ENCODE peak calls at places on chromosomes 12 and 14, in nine cellular contexts. One of them, this sample, is unnamed.

GRCh38 chr14:60753264-60754126 is 18.9 kb downstream of the MNAT1 start:
- DNase-seq in MCF 10A: no peak
- DNase-seq in IMR-90: peak
- DNase-seq in posterior cingulate gyrus: no peak
- DNase-seq in stimulated activated CD4-positive, alpha-beta T cell treated with anti-CD3 and anti-CD28 coated beads, Interleukin-4, amount 100 ng/mL, for 1 hour: peak
- DNase-seq in HS-27A: no peak
- DNase-seq in NB4: peak
- DNase-seq in mesenchymal stem cell: no peak
- DNase-seq in B cell: peak
- DNase-seq in this sample: peak

GRCh38 chr12:2364566-2365165 is 311.9 kb downstream of the CACNA1C start:
- DNase-seq in IMR-90: no peak
- DNase-seq in NB4: peak
- DNase-seq in mesenchymal stem cell: no peak
- DNase-seq in B cell: no peak
- DNase-seq in stimulated activated CD4-positive, alpha-beta T cell treated with anti-CD3 and anti-CD28 coated beads, Interleukin-4, amount 100 ng/mL, for 1 hour: no peak
- DNase-seq in HS-27A: no peak
- DNase-seq in posterior cingulate gyrus: no peak
- DNase-seq in MCF 10A: no peak
- DNase-seq in this sample: no peak

GRCh38 chr12:47954467-47955045 is 8.8 kb upstream of the TMEM106C start:
- DNase-seq in posterior cingulate gyrus: no peak
- DNase-seq in MCF 10A: no peak
- DNase-seq in HS-27A: no peak
- DNase-seq in mesenchymal stem cell: peak
- DNase-seq in B cell: no peak
- DNase-seq in stimulated activated CD4-positive, alpha-beta T cell treated with anti-CD3 and anti-CD28 coated beads, Interleukin-4, amount 100 ng/mL, for 1 hour: no peak
- DNase-seq in IMR-90: no peak
- DNase-seq in NB4: no peak
- DNase-seq in this sample: no peak

GRCh38 chr14:81562818-81563217 is 29.2 kb upstream of the SEL1L start:
- DNase-seq in HS-27A: no peak
- DNase-seq in MCF 10A: no peak
- DNase-seq in stimulated activated CD4-positive, alpha-beta T cell treated with anti-CD3 and anti-CD28 coated beads, Interleukin-4, amount 100 ng/mL, for 1 hour: no peak
- DNase-seq in mesenchymal stem cell: no peak
- DNase-seq in NB4: no peak
- DNase-seq in B cell: no peak
- DNase-seq in IMR-90: no peak
- DNase-seq in posterior cingulate gyrus: no peak
- DNase-seq in this sample: no peak

GRCh38 chr12:123389560-123390351 is 5.8 kb downstream of the KMT5A start:
- DNase-seq in stimulated activated CD4-positive, alpha-beta T cell treated with anti-CD3 and anti-CD28 coated beads, Interleukin-4, amount 100 ng/mL, for 1 hour: peak
- DNase-seq in posterior cingulate gyrus: no peak
- DNase-seq in IMR-90: no peak
- DNase-seq in B cell: peak
- DNase-seq in MCF 10A: no peak
- DNase-seq in NB4: peak
- DNase-seq in HS-27A: no peak
- DNase-seq in mesenchymal stem cell: peak
- DNase-seq in this sample: no peak

GRCh38 chr14:55754471-55754870 is 174.5 kb downstream of the KTN1 start:
- DNase-seq in MCF 10A: no peak
- DNase-seq in B cell: no peak
- DNase-seq in HS-27A: no peak
- DNase-seq in posterior cingulate gyrus: no peak
- DNase-seq in mesenchymal stem cell: peak
- DNase-seq in stimulated activated CD4-positive, alpha-beta T cell treated with anti-CD3 and anti-CD28 coated beads, Interleukin-4, amount 100 ng/mL, for 1 hour: no peak
- DNase-seq in NB4: no peak
- DNase-seq in IMR-90: no peak
- DNase-seq in this sample: no peak

GRCh38 chr14:89544636-89545301 is 127.7 kb upstream of the FOXN3 start:
- DNase-seq in NB4: no peak
- DNase-seq in stimulated activated CD4-positive, alpha-beta T cell treated with anti-CD3 and anti-CD28 coated beads, Interleukin-4, amount 100 ng/mL, for 1 hour: no peak
- DNase-seq in HS-27A: no peak
- DNase-seq in posterior cingulate gyrus: no peak
- DNase-seq in MCF 10A: peak
- DNase-seq in B cell: no peak
- DNase-seq in IMR-90: peak
- DNase-seq in mesenchymal stem cell: peak
- DNase-seq in this sample: no peak

GRCh38 chr14:73209943-73210342 is 27.4 kb upstream of the PAPLN start:
- DNase-seq in IMR-90: peak
- DNase-seq in mesenchymal stem cell: no peak
- DNase-seq in stimulated activated CD4-positive, alpha-beta T cell treated with anti-CD3 and anti-CD28 coated beads, Interleukin-4, amount 100 ng/mL, for 1 hour: no peak
- DNase-seq in NB4: no peak
- DNase-seq in HS-27A: no peak
- DNase-seq in posterior cingulate gyrus: no peak
- DNase-seq in MCF 10A: peak
- DNase-seq in B cell: no peak
- DNase-seq in this sample: no peak

GRCh38 chr12:40903040-40903439 is 210.8 kb downstream of the CNTN1 start:
- DNase-seq in NB4: no peak
- DNase-seq in MCF 10A: no peak
- DNase-seq in IMR-90: no peak
- DNase-seq in B cell: no peak
- DNase-seq in posterior cingulate gyrus: no peak
- DNase-seq in stimulated activated CD4-positive, alpha-beta T cell treated with anti-CD3 and anti-CD28 coated beads, Interleukin-4, amount 100 ng/mL, for 1 hour: no peak
- DNase-seq in HS-27A: no peak
- DNase-seq in mesenchymal stem cell: no peak
- DNase-seq in this sample: no peak

GRCh38 chr14:77306406-77307098 is 14.1 kb downstream of the POMT2 start:
- DNase-seq in NB4: no peak
- DNase-seq in stimulated activated CD4-positive, alpha-beta T cell treated with anti-CD3 and anti-CD28 coated beads, Interleukin-4, amount 100 ng/mL, for 1 hour: no peak
- DNase-seq in HS-27A: no peak
- DNase-seq in MCF 10A: no peak
- DNase-seq in B cell: no peak
- DNase-seq in posterior cingulate gyrus: peak
- DNase-seq in IMR-90: peak
- DNase-seq in mesenchymal stem cell: peak
- DNase-seq in this sample: no peak

GRCh38 chr12:132275110-132275531 is 54.3 kb downstream of the GALNT9 start:
- DNase-seq in MCF 10A: peak
- DNase-seq in stimulated activated CD4-positive, alpha-beta T cell treated with anti-CD3 and anti-CD28 coated beads, Interleukin-4, amount 100 ng/mL, for 1 hour: no peak
- DNase-seq in mesenchymal stem cell: no peak
- DNase-seq in posterior cingulate gyrus: peak
- DNase-seq in NB4: peak
- DNase-seq in B cell: no peak
- DNase-seq in HS-27A: no peak
- DNase-seq in IMR-90: peak
- DNase-seq in this sample: no peak

GRCh38 chr12:111034911-111035577 is 114.7 kb upstream of the MYL2 start:
- DNase-seq in NB4: no peak
- DNase-seq in MCF 10A: no peak
- DNase-seq in B cell: peak
- DNase-seq in mesenchymal stem cell: no peak
- DNase-seq in stimulated activated CD4-positive, alpha-beta T cell treated with anti-CD3 and anti-CD28 coated beads, Interleukin-4, amount 100 ng/mL, for 1 hour: no peak
- DNase-seq in HS-27A: no peak
- DNase-seq in posterior cingulate gyrus: no peak
- DNase-seq in IMR-90: no peak
- DNase-seq in this sample: no peak

GRCh38 chr14:75091251-75091650 is 21.8 kb downstream of the ZC2HC1C start:
- DNase-seq in NB4: no peak
- DNase-seq in posterior cingulate gyrus: peak
- DNase-seq in stimulated activated CD4-positive, alpha-beta T cell treated with anti-CD3 and anti-CD28 coated beads, Interleukin-4, amount 100 ng/mL, for 1 hour: no peak
- DNase-seq in MCF 10A: no peak
- DNase-seq in B cell: no peak
- DNase-seq in IMR-90: no peak
- DNase-seq in HS-27A: no peak
- DNase-seq in mesenchymal stem cell: no peak
- DNase-seq in this sample: no peak

GRCh38 chr14:45698462-45699134 is 445.6 kb upstream of the MIS18BP1 start:
- DNase-seq in mesenchymal stem cell: peak
- DNase-seq in HS-27A: no peak
- DNase-seq in posterior cingulate gyrus: no peak
- DNase-seq in IMR-90: no peak
- DNase-seq in NB4: no peak
- DNase-seq in B cell: no peak
- DNase-seq in stimulated activated CD4-positive, alpha-beta T cell treated with anti-CD3 and anti-CD28 coated beads, Interleukin-4, amount 100 ng/mL, for 1 hour: no peak
- DNase-seq in MCF 10A: peak
- DNase-seq in this sample: no peak

GRCh38 chr14:84520711-84521338 is 1009.1 kb upstream of the FLRT2 start:
- DNase-seq in MCF 10A: peak
- DNase-seq in B cell: no peak
- DNase-seq in HS-27A: no peak
- DNase-seq in posterior cingulate gyrus: no peak
- DNase-seq in mesenchymal stem cell: no peak
- DNase-seq in stimulated activated CD4-positive, alpha-beta T cell treated with anti-CD3 and anti-CD28 coated beads, Interleukin-4, amount 100 ng/mL, for 1 hour: no peak
- DNase-seq in NB4: no peak
- DNase-seq in IMR-90: peak
- DNase-seq in this sample: no peak

GRCh38 chr14:105328678-105329390 is 14.3 kb downstream of the PACS2 start:
- DNase-seq in MCF 10A: no peak
- DNase-seq in NB4: peak
- DNase-seq in HS-27A: no peak
- DNase-seq in stimulated activated CD4-positive, alpha-beta T cell treated with anti-CD3 and anti-CD28 coated beads, Interleukin-4, amount 100 ng/mL, for 1 hour: no peak
- DNase-seq in posterior cingulate gyrus: no peak
- DNase-seq in IMR-90: no peak
- DNase-seq in B cell: no peak
- DNase-seq in mesenchymal stem cell: no peak
- DNase-seq in this sample: no peak

GRCh38 chr12:106333010-106333409 is 24.5 kb upstream of the POLR3B start:
- DNase-seq in posterior cingulate gyrus: no peak
- DNase-seq in HS-27A: no peak
- DNase-seq in B cell: no peak
- DNase-seq in stimulated activated CD4-positive, alpha-beta T cell treated with anti-CD3 and anti-CD28 coated beads, Interleukin-4, amount 100 ng/mL, for 1 hour: no peak
- DNase-seq in MCF 10A: no peak
- DNase-seq in mesenchymal stem cell: no peak
- DNase-seq in IMR-90: no peak
- DNase-seq in NB4: no peak
- DNase-seq in this sample: no peak

GRCh38 chr12:1769809-1770494 is 50.4 kb upstream of the LRTM2 start:
- DNase-seq in B cell: no peak
- DNase-seq in IMR-90: peak
- DNase-seq in stimulated activated CD4-positive, alpha-beta T cell treated with anti-CD3 and anti-CD28 coated beads, Interleukin-4, amount 100 ng/mL, for 1 hour: no peak
- DNase-seq in posterior cingulate gyrus: no peak
- DNase-seq in MCF 10A: no peak
- DNase-seq in HS-27A: no peak
- DNase-seq in mesenchymal stem cell: no peak
- DNase-seq in NB4: no peak
- DNase-seq in this sample: no peak

GRCh38 chr12:1838223-1838993 is 18.0 kb downstream of the LRTM2 start:
- DNase-seq in stimulated activated CD4-positive, alpha-beta T cell treated with anti-CD3 and anti-CD28 coated beads, Interleukin-4, amount 100 ng/mL, for 1 hour: no peak
- DNase-seq in B cell: no peak
- DNase-seq in NB4: peak
- DNase-seq in IMR-90: no peak
- DNase-seq in mesenchymal stem cell: no peak
- DNase-seq in HS-27A: no peak
- DNase-seq in MCF 10A: no peak
- DNase-seq in posterior cingulate gyrus: peak
- DNase-seq in this sample: no peak

GRCh38 chr14:75094896-75095295 is 25.5 kb downstream of the ZC2HC1C start:
- DNase-seq in MCF 10A: no peak
- DNase-seq in NB4: no peak
- DNase-seq in B cell: no peak
- DNase-seq in stimulated activated CD4-positive, alpha-beta T cell treated with anti-CD3 and anti-CD28 coated beads, Interleukin-4, amount 100 ng/mL, for 1 hour: no peak
- DNase-seq in IMR-90: no peak
- DNase-seq in HS-27A: no peak
- DNase-seq in mesenchymal stem cell: no peak
- DNase-seq in posterior cingulate gyrus: no peak
- DNase-seq in this sample: no peak

GRCh38 chr12:132226604-132227003 is 82.3 kb downstream of the NOC4L start:
- DNase-seq in mesenchymal stem cell: no peak
- DNase-seq in B cell: no peak
- DNase-seq in stimulated activated CD4-positive, alpha-beta T cell treated with anti-CD3 and anti-CD28 coated beads, Interleukin-4, amount 100 ng/mL, for 1 hour: no peak
- DNase-seq in IMR-90: no peak
- DNase-seq in MCF 10A: no peak
- DNase-seq in NB4: no peak
- DNase-seq in posterior cingulate gyrus: no peak
- DNase-seq in HS-27A: no peak
- DNase-seq in this sample: no peak

GRCh38 chr12:7374423-7375144 is 69.4 kb downstream of the CD163L1 start:
- DNase-seq in stimulated activated CD4-positive, alpha-beta T cell treated with anti-CD3 and anti-CD28 coated beads, Interleukin-4, amount 100 ng/mL, for 1 hour: peak
- DNase-seq in B cell: peak
- DNase-seq in IMR-90: peak
- DNase-seq in MCF 10A: peak
- DNase-seq in posterior cingulate gyrus: peak
- DNase-seq in mesenchymal stem cell: peak
- DNase-seq in HS-27A: no peak
- DNase-seq in NB4: peak
- DNase-seq in this sample: no peak

GRCh38 chr12:5391638-5392037 is 40.3 kb upstream of the NTF3 start:
- DNase-seq in IMR-90: peak
- DNase-seq in posterior cingulate gyrus: no peak
- DNase-seq in stimulated activated CD4-positive, alpha-beta T cell treated with anti-CD3 and anti-CD28 coated beads, Interleukin-4, amount 100 ng/mL, for 1 hour: no peak
- DNase-seq in HS-27A: no peak
- DNase-seq in MCF 10A: no peak
- DNase-seq in B cell: no peak
- DNase-seq in mesenchymal stem cell: no peak
- DNase-seq in NB4: no peak
- DNase-seq in this sample: no peak

GRCh38 chr12:120702629-120703028 is 7.6 kb upstream of the UNC119B start:
- DNase-seq in NB4: no peak
- DNase-seq in posterior cingulate gyrus: no peak
- DNase-seq in IMR-90: no peak
- DNase-seq in mesenchymal stem cell: no peak
- DNase-seq in stimulated activated CD4-positive, alpha-beta T cell treated with anti-CD3 and anti-CD28 coated beads, Interleukin-4, amount 100 ng/mL, for 1 hour: no peak
- DNase-seq in B cell: no peak
- DNase-seq in MCF 10A: no peak
- DNase-seq in HS-27A: no peak
- DNase-seq in this sample: no peak

This sample was measured in activated T-helper 2 cell treated with anti-CD3 and anti-CD28 coated beads, Interferon-gamma antibody, Interleukin-2, Interleukin-4, amounts not matched to agents 10 μg/mL and 5 μg/mL and 100 μg/mL, durations not matched to agents 14 hours and 24 hours and 36 hours.